ENCODE peak calls at places on chromosomes 16 and 17, in ten cellular contexts. M, I, G, Q, E, F, V, C, K and W are unnamed samples.

GRCh38 chr16:10992797-10993196 is 48.4 kb downstream of the CLEC16A start:
- DNase-seq in G (no peak), Q (no peak), I (peak; percentile 21), M (no peak), E (no peak), C (no peak), K (no peak), V (peak; percentile 76), F (peak; percentile 84), W (no peak)

GRCh38 chr17:76597156-76598003 is 11.7 kb upstream of the ST6GALNAC2 start:
- DNase-seq in F (no peak), G (peak; percentile 75), E (no peak), V (no peak), Q (no peak), I (no peak), C (no peak), M (no peak), K (no peak), W (no peak)

GRCh38 chr16:23119570-23119969 is 29.7 kb downstream of the USP31 start:
- DNase-seq in E (no peak), I (no peak), Q (no peak), M (no peak), C (no peak), F (peak; percentile 40), V (no peak), K (no peak), G (no peak), W (peak; percentile 34)

GRCh38 chr17:48541574-48542113 is 3.3 kb downstream of the HOXB2 start:
- DNase-seq in K (no peak), I (no peak), V (peak; percentile 54), G (no peak), M (peak; percentile 55), F (no peak), C (peak; percentile 45), Q (no peak), E (no peak), W (no peak)

GRCh38 chr17:57603541-57603940 is 141.6 kb downstream of the CCDC182 start:
- DNase-seq in F (no peak), G (no peak), K (no peak), I (no peak), E (no peak), M (no peak), V (no peak), Q (no peak), C (no peak), W (no peak)

GRCh38 chr17:57213180-57213825 is 43.0 kb upstream of the MSI2 start:
- DNase-seq in K (no peak), Q (no peak), M (no peak), F (no peak), I (no peak), C (no peak), E (no peak), V (peak; percentile 19), G (no peak), W (no peak)

GRCh38 chr17:82914375-82914774 is 74.6 kb upstream of the ZNF750 start:
- DNase-seq in C (no peak), G (peak; percentile 64), K (no peak), F (no peak), E (no peak), Q (no peak), M (peak; percentile 51), I (no peak), V (no peak), W (no peak)

GRCh38 chr16:53805113-53805512 is 101.2 kb downstream of the FTO start:
- DNase-seq in F (peak; percentile 33), G (no peak), K (no peak), E (no peak), C (no peak), Q (no peak), M (no peak), V (no peak), I (no peak), W (no peak)

GRCh38 chr16:15708096-15708495 is 58.1 kb downstream of the NDE1 start:
- DNase-seq in V (no peak), C (no peak), I (peak; percentile 80), E (no peak), F (peak; percentile 74), Q (no peak), M (no peak), K (no peak), G (no peak), W (no peak)
- H3K36me3 ChIP-seq in V (peaks cover 18% of the 10 kb centered on the region), C (no peaks in the 10 kb centered on the region), I (peaks cover 2% of the 10 kb centered on the region), E (peaks cover 18% of the 10 kb centered on the region), F (no peaks in the 10 kb centered on the region), Q (no peaks in the 10 kb centered on the region), M (no peaks in the 10 kb centered on the region), K (no peaks in the 10 kb centered on the region), G (peaks cover 34% of the 10 kb centered on the region), W (no peaks in the 10 kb centered on the region)

GRCh38 chr17:21279582-21279981 is 4.9 kb upstream of the MAP2K3 start:
- DNase-seq in K (no peak), C (no peak), V (no peak), F (no peak), I (no peak), G (no peak), Q (no peak), E (no peak), M (peak; percentile 60), W (no peak)

GRCh38 chr17:21279198-21279535 is 5.3 kb upstream of the MAP2K3 start:
- DNase-seq in K (no peak), V (no peak), Q (no peak), M (peak; percentile 4), C (no peak), G (no peak), E (no peak), I (no peak), F (no peak), W (no peak)

GRCh38 chr17:21280081-21280518 is 4.4 kb upstream of the MAP2K3 start:
- DNase-seq in Q (peak; percentile 88), C (peak; percentile 86), G (peak; percentile 93), I (peak; percentile 69), F (peak; percentile 54), V (peak; percentile 75), E (no peak), K (peak; percentile 77), M (peak; percentile 94), W (no peak)

GRCh38 chr17:21277332-21277731 is 7.2 kb upstream of the MAP2K3 start:
- DNase-seq in E (no peak), K (no peak), G (no peak), I (no peak), Q (no peak), V (no peak), M (no peak), C (no peak), F (no peak), W (no peak)

DNA sequence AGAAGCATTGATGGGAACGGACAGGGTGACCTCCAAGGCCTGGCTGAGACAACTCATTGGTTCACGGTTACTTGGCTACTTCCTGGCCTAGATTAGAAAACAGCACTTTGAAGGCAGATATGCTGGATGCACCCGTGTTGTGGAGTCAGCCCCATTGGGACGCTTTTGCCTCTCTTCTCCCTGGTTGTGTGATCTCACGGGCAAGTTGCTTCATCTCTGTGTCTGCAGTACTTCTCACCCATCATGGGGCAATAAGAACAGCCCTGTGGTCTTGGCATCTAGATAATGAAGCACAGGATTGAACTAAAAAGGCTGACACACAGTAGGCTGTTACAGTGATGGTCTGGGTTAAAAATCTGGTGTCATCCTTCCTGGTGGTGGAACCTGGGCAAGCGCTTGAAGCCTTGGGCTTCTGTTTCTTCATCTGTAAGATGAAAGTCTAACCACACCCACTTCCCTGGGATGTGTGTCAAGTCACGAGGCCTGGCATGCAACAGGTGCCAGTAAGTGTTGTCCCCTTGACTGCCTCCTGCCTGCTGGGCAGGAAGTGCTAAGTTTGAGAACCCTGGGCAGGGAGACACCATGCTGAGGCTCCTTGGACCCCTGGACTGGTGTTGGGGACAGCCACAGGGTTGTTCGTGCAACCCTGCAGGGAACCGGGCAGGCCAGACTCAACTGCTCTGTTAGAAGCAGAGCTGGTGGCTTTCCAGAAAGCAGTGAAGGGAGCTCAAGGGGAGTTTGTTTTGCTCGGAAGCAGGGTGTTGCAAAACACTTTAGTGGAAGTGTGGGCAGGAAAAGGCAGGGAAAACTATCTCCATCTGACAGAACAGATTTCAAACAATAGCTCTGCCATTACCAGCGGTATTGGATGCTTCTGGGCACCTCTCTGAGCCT is 6.0 kb upstream of the MAP2K3 start:
- DNase-seq in K (no peak), I (no peak), C (no peak), F (no peak), M (peak; percentile 58), E (no peak), G (peak; percentile 82), Q (no peak), V (no peak), W (no peak)
- TF ChIP-seq CTCF in K (no peak), I (no peak), C (no peak), F (no peak), M (no peak), E (no peak), G (peak; percentile 18), Q (no peak), V (no peak), W (no peak)

GRCh38 chr16:4415538-4416199 is 727 bp downstream of the CORO7 start:
- DNase-seq in Q (peak; percentile 60), M (peak; percentile 84), F (peak; percentile 21), K (no peak), G (peak; percentile 81), V (peak; percentile 71), C (no peak), I (peak; percentile 43), E (no peak), W (no peak)
- H3K36me3 ChIP-seq in Q (no peaks in the 10 kb centered on the region), M (no peaks in the 10 kb centered on the region), F (no peaks in the 10 kb centered on the region), K (no peaks in the 10 kb centered on the region), G (peaks cover 19% of the 10 kb centered on the region), V (peaks cover 35% of the 10 kb centered on the region), C (no peaks in the 10 kb centered on the region), I (no peaks in the 10 kb centered on the region), E (peaks cover 9% of the 10 kb centered on the region), W (peaks cover 5% of the 10 kb centered on the region)

GRCh38 chr16:9437115-9437514 is 345.7 kb downstream of the HAPSTR1 start:
- DNase-seq in F (no peak), E (no peak), V (peak; percentile 31), Q (no peak), I (no peak), G (no peak), M (no peak), K (no peak), C (no peak), W (no peak)

GRCh38 chr16:9429946-9430345 is 338.5 kb downstream of the HAPSTR1 start:
- DNase-seq in C (no peak), V (no peak), F (no peak), K (no peak), E (no peak), M (no peak), G (no peak), I (no peak), Q (no peak), W (no peak)

GRCh38 chr16:9436175-9436574 is 344.7 kb downstream of the HAPSTR1 start:
- DNase-seq in E (no peak), G (no peak), Q (no peak), C (no peak), I (no peak), K (no peak), F (no peak), V (no peak), M (no peak), W (no peak)

GRCh38 chr16:9438991-9439390 is 347.5 kb downstream of the HAPSTR1 start:
- DNase-seq in G (no peak), E (no peak), I (no peak), Q (no peak), M (no peak), C (no peak), V (no peak), K (no peak), F (no peak), W (no peak)

DNA sequence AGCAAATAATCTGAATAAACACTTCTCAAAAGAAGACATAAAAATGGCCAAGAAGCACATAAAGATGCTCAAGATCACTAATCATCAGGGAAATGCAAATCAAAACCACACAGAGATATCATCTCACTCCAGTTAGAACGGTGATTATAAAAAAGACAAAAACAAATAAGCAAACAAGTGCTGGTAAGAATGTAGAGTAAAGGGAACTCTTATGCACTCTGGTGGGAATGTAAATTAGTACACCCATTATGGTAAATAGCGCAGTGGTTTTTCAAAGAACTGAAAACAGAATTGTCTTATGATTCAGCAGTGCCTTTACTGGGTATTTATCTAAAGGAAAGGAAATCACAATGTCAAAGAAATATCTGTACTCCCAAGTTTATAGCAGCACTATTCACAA is 343.2 kb downstream of the HAPSTR1 start:
- DNase-seq in V (no peak), Q (no peak), G (no peak), K (no peak), E (no peak), M (no peak), I (no peak), C (no peak), F (no peak), W (no peak)
- TF ChIP-seq CTCF in V (peak; percentile 2), Q (no peak), G (no peak), K (no peak), E (no peak), M (no peak), I (no peak), C (no peak), F (no peak), W (no peak)